ENCODE peak calls at places on chromosomes 11 and 22, in eight cellular contexts. B is H1, A is vagina, M is K562, S is transverse colon, Q is stomach, J is HCT116, R is spleen. N is an unnamed sample.
A peak's percentile ranks its signal among the peaks of the same experiment; 100 is the strongest.

GRCh38 chr22:35910013-35910860 is 118.4 kb downstream of the RBFOX2 start:
- DNase-seq in J (no peak), R (no peak), S (no peak), Q (no peak), B (no peak), M (no peak), A (no peak), N (no peak)

GRCh38 chr11:72179804-72180396 is 12.0 kb upstream of the FOLR1 start:
- DNase-seq in R (no peak), A (no peak), Q (no peak), M (no peak), S (no peak), B (no peak), J (no peak), N (no peak)

GRCh38 chr11:58059011-58059358 is 28.2 kb downstream of the OR6Q1 start:
- DNase-seq in J (no peak), A (no peak), S (no peak), Q (no peak), M (no peak), R (no peak), B (no peak), N (no peak)

GRCh38 chr11:2904153-2905052 is 18.8 kb upstream of the CDKN1C start:
- DNase-seq in B (no peak), Q (peak; percentile 72), J (no peak), S (peak; percentile 94), R (no peak), A (no peak), M (no peak), N (no peak)

GRCh38 chr11:62602141-62603071 is 741 bp upstream of the MTA2 start:
- DNase-seq in S (peak; percentile 74), R (peak; percentile 91), M (peak; percentile 83), Q (peak; percentile 65), B (peak; percentile 77), J (no peak), A (no peak), N (peak; percentile 72)

GRCh38 chr11:34809191-34810106 is 106.7 kb downstream of the APIP start:
- DNase-seq in B (no peak), R (no peak), A (no peak), M (peak; percentile 89), J (no peak), Q (no peak), S (no peak), N (no peak)

GRCh38 chr22:36860821-36861659 is at the start of gene NCF4:
- DNase-seq in S (peak; percentile 77), B (no peak), Q (peak; percentile 57), A (no peak), R (peak; percentile 95), J (no peak), M (no peak), N (no peak)

GRCh38 chr11:83102806-83103205 is 31.1 kb upstream of the RAB30 start:
- DNase-seq in Q (no peak), R (no peak), M (no peak), B (no peak), J (no peak), S (no peak), A (no peak), N (no peak)

GRCh38 chr11:111698852-111699559 is 67.2 kb downstream of the PPP2R1B start:
- DNase-seq in S (no peak), J (no peak), Q (no peak), R (no peak), A (no peak), M (peak; percentile 83), B (no peak), N (no peak)

GRCh38 chr22:28963362-28963761 is 80.0 kb downstream of the ZNRF3 start:
- DNase-seq in Q (no peak), A (no peak), B (no peak), J (no peak), S (no peak), M (no peak), R (no peak), N (no peak)

GRCh38 chr11:13207270-13207664 is 70.3 kb upstream of the BMAL1 start:
- DNase-seq in J (no peak), S (no peak), B (no peak), M (no peak), R (no peak), Q (no peak), A (no peak), N (no peak)
- H3K4me3 ChIP-seq in J (peak overlapping the region; percentile 33), S (no peak overlapping the region), B (peak overlapping the region; percentile 40), M (no peak overlapping the region), R (no peak overlapping the region), Q (peak overlapping the region; percentile 32), A (no peak overlapping the region), N (peak overlapping the region; percentile 59)

GRCh38 chr11:77311701-77312100 is 10.2 kb upstream of the GDPD4 start:
- DNase-seq in J (no peak), R (no peak), S (no peak), B (no peak), Q (no peak), A (no peak), M (no peak), N (no peak)

GRCh38 chr11:77322506-77322905 is 21.0 kb upstream of the GDPD4 start:
- DNase-seq in J (no peak), B (no peak), Q (no peak), R (no peak), M (no peak), S (no peak), A (no peak), N (no peak)

GRCh38 chr11:77320351-77320750 is 18.9 kb upstream of the GDPD4 start:
- DNase-seq in R (no peak), Q (no peak), J (no peak), B (no peak), A (no peak), M (no peak), S (no peak), N (no peak)

GRCh38 chr11:77312107-77312506 is 10.6 kb upstream of the GDPD4 start:
- DNase-seq in Q (no peak), S (no peak), B (no peak), J (no peak), A (no peak), R (no peak), M (no peak), N (no peak)

GRCh38 chr11:77316733-77317342 is 15.4 kb upstream of the GDPD4 start:
- DNase-seq in A (no peak), R (no peak), J (no peak), Q (no peak), S (no peak), M (no peak), B (no peak), N (no peak)
- TF ChIP-seq POLR2AphosphoS5 in A (no peak), R (no peak), J (no peak), Q (no peak), S (no peak), M (no peak), B (no peak), N (no peak)

GRCh38 chr11:131913267-131913666 is 542.9 kb downstream of the NTM start:
- DNase-seq in Q (no peak), B (no peak), J (no peak), M (no peak), R (no peak), A (no peak), S (no peak), N (no peak)

GRCh38 chr11:131908316-131908715 is 537.9 kb downstream of the NTM start:
- DNase-seq in J (no peak), A (no peak), M (no peak), R (no peak), B (no peak), Q (no peak), S (no peak), N (no peak)

GRCh38 chr11:131912127-131912526 is 541.7 kb downstream of the NTM start:
- DNase-seq in B (no peak), M (no peak), R (no peak), J (no peak), S (no peak), Q (no peak), A (no peak), N (no peak)

GRCh38 chr11:131909426-131910200 is 539.2 kb downstream of the NTM start:
- DNase-seq in J (no peak), S (no peak), A (no peak), R (no peak), M (no peak), Q (no peak), B (no peak), N (no peak)

DNA sequence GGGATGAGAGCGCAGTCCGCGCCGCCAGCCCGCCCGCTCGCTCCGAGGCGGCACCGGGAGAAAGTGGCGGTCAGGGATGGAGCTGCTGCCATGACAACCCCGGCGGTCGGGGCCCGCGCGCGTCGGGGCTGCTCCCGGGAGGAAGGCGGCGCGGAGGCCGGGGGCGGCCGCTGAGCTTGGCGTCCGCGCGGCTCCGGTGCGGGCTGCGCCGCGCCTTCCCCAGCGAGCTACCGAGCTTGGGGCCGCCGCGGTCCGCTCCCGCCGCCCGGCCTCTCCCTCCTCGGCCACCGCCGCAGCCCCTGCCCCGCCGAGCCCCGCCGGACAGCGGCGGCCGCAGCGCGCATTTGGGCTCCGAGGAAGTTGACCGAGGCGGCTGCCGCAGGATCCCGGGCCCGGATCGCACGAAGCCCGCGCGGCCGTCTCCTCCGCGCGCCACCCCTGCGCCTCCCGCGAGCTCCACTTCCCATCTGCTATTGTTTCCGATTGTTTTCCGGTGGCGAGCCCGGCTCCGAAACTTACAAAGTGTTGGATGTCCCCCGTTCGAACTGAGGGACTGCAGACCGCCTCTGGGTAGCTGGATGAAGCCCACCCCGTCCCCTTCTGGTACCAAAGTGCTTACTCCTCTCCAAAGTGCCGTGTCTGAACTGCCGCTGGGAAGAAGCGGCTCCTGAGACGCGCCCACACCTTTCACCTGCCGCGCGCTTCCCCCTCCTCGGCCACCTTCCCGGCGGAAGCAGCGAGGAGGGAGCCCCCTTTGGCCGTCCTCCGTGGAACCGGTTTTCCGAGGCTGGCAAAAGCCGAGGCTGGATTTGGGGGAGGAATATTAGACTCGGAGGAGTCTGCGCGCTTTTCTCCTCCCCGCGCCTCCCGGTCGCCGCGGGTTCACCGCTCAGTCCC is 540.3 kb downstream of the NTM start:
- DNase-seq in S (no peak), M (no peak), A (no peak), Q (no peak), B (peak; percentile 74), J (no peak), R (peak; percentile 59), N (no peak)
- H3K4me3 ChIP-seq in S (peak overlapping the region; percentile 11), M (no peak overlapping the region), A (peak overlapping the region; percentile 35), Q (peak overlapping the region; percentile 38), B (peak overlapping the region; percentile 85), J (no peak overlapping the region), R (peak overlapping the region; percentile 20), N (peak overlapping the region; percentile 46)

DNA sequence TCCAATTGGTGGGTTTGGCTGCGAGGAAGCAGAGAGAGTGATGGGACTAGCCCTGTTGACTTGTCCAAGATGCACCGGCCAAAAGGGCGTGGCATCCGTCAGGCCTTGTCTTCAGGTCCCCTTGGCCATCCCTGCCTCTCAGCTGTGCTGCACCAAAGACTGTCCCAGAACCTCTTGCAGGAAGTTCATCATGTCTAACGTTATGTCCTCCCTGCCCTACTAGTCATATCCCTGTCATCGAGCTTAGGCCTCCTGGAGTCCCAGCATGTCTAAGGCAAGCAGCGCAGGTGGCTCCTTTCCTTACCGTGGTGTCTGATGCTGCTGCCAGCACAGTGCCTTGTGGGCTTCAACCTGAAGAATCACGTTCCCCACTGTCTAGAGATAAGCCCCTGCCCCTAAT is 51.2 kb downstream of the NECTIN1 start:
- DNase-seq in Q (no peak), S (no peak), A (no peak), J (no peak), R (no peak), M (no peak), B (no peak), N (no peak)
- TF ChIP-seq POLR2AphosphoS5 in Q (no peak), S (no peak), A (no peak), J (no peak), R (no peak), M (no peak), B (no peak), N (no peak)